ENCODE peak calls at places on chromosomes 11 and 22, in four cellular contexts. J is cardiac muscle cell, W is ovary, E is choroid plexus epithelial cell. Y is an unnamed sample.

GRCh38 chr11:20251496-20251895 is 91.2 kb upstream of the DBX1 start:
- DNase-seq in J (no peak), W (no peak), E (no peak), Y (no peak)

GRCh38 chr11:103450241-103450640 is 341.0 kb downstream of the DYNC2H1 start:
- DNase-seq in E (peak), J (no peak), W (no peak), Y (no peak)

GRCh38 chr11:64598106-64598796 is 7.2 kb downstream of the SLC22A12 start:
- DNase-seq in W (no peak), E (no peak), J (no peak), Y (no peak)

GRCh38 chr11:6526411-6527135 is 29.5 kb downstream of the DNHD1 start:
- DNase-seq in J (no peak), W (no peak), E (no peak), Y (no peak)

GRCh38 chr11:35944503-35945136 is 758 bp downstream of the LDLRAD3 start:
- DNase-seq in J (peak), W (peak), E (peak), Y (no peak)

GRCh38 chr11:69447786-69448185 is 33.7 kb upstream of the LINC01488 start:
- DNase-seq in J (no peak), W (no peak), E (no peak), Y (no peak)

GRCh38 chr22:37904572-37905533 is 1.2 kb upstream of the MICALL1 start:
- DNase-seq in E (peak), W (peak), J (peak), Y (no peak)

GRCh38 chr22:31344369-31345330 is 1.5 kb downstream of the PATZ1 start:
- DNase-seq in W (peak), E (peak), J (peak), Y (no peak)

GRCh38 chr11:37449146-37449545 is 851.1 kb upstream of the RAG2 start:
- DNase-seq in J (peak), E (peak), W (no peak), Y (no peak)

GRCh38 chr11:133966924-133967598 is 10.3 kb upstream of the IGSF9B start:
- DNase-seq in W (no peak), J (peak), E (no peak), Y (peak)

GRCh38 chr11:132078677-132079076 is 708.3 kb downstream of the NTM start:
- DNase-seq in E (no peak), J (no peak), W (no peak), Y (no peak)

GRCh38 chr11:17171342-17171741 is 36.4 kb downstream of the PIK3C2A start:
- DNase-seq in E (peak), W (no peak), J (peak), Y (no peak)

GRCh38 chr11:27381238-27381666 is 18.2 kb upstream of the CCDC34 start:
- DNase-seq in W (no peak), J (no peak), E (no peak), Y (no peak)

GRCh38 chr11:16804104-16804947 is 65.9 kb downstream of the C11orf58 start:
- DNase-seq in J (peak), E (peak), W (no peak), Y (no peak)

GRCh38 chr11:132126973-132127900 is 756.8 kb downstream of the NTM start:
- DNase-seq in W (no peak), J (peak), E (peak), Y (peak)

GRCh38 chr11:63490551-63491239 is at the start of gene PLAAT5:
- DNase-seq in W (peak), J (peak), E (peak), Y (peak)

GRCh38 chr11:35322321-35322979 is 96.9 kb downstream of the SLC1A2 start:
- DNase-seq in J (no peak), W (no peak), E (no peak), Y (no peak)

GRCh38 chr11:46472662-46472994 is 81.1 kb upstream of the CHRM4 start:
- DNase-seq in W (no peak), J (no peak), E (no peak), Y (no peak)

GRCh38 chr11:16252373-16252772 is 104.0 kb downstream of the SOX6 start:
- DNase-seq in W (no peak), J (peak), E (no peak), Y (no peak)

GRCh38 chr11:45155627-45156180 is 9.3 kb downstream of the PRDM11 start:
- DNase-seq in E (no peak), W (no peak), J (no peak), Y (no peak)

GRCh38 chr11:67022341-67022933 is 497 bp upstream of the SYT12 start:
- DNase-seq in W (no peak), E (peak), J (peak), Y (no peak)

GRCh38 chr11:109267293-109268095 is 154.5 kb upstream of the C11orf87 start:
- DNase-seq in E (peak), W (no peak), J (peak), Y (no peak)
- TF ChIP-seq CTCF in E (no peak), W (no peak), J (no peak), Y (no peak)

GRCh38 chr22:43094085-43094484 is 4.9 kb upstream of the TTLL1 start:
- DNase-seq in W (no peak), J (no peak), E (no peak), Y (no peak)
- TF ChIP-seq CTCF in W (no peak), J (no peak), E (no peak), Y (peak)

GRCh38 chr22:27032121-27032761 is 374.9 kb downstream of the MIAT start:
- DNase-seq in W (peak), J (peak), E (peak), Y (peak)
- TF ChIP-seq CTCF in W (no peak), J (peak), E (peak), Y (no peak)

DNA sequence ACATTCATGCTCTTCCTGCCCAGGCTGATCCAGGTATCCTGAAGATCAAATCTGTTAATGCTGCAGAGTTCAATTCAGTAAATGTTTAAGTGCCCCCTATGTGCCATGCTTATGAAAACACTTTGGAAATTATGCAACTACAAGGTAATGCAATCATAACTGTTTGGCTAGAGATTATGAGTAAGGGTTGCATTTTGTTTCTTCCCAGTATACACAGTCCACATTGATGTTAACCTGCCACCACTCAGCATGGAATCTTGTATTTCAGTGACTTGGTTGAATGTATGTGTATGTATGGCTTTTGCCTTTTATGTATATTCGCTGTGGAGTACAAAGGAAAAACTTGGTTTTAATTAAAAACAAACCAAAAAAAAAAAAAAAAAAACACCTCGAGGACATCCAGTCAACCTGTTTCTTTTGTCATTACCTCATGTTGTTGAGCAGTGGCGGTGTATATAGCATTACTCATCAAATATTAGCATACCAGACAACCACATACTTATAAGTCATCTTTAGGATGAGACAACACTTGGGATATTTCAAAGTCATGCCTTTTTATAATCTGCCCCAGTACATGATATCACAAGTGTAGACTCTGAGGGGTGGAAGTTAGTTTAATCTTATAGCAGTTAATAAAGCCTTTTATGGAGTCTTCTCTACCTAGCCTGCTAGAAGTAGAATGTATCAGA is 86.1 kb upstream of the HORMAD2 start:
- DNase-seq in W (no peak), J (peak), E (peak), Y (no peak)
- TF ChIP-seq CTCF in W (no peak), J (no peak), E (peak), Y (no peak)

DNA sequence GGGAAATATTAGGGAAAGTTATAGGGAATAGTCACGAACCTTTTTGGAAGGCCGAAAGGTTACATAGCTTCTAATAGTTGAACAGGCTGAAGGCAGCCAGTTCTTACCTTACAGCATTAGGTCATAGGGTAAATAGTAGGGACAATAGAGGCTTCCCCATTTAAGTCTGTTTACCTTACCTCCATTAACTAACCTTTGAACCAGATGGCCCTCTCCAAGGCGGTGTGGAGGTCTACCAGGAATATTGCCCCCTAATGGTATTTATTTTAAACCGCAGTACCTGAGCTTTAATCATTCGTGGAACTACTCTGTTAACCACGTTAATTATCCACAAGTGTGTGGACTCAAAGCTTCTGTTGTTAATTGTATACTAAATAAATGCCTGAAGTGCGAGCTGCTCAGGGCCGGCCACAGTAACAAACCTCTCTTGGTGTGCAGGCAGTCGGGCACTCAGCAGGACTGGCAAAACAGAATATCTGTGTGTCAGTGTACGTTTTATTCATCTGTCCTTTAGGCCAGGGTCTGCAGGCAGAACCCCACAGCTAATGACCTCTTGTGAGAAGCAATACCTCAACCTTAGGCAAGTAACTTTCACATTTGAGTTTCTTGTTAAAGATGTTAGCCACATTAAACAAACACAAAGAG is 81.7 kb downstream of the PRCP start:
- DNase-seq in E (no peak), J (no peak), W (no peak), Y (no peak)
- TF ChIP-seq CTCF in E (no peak), J (no peak), W (no peak), Y (no peak)